ENCODE peak calls at places on chromosome 21, in four cellular contexts. N is Karpas-422, T is left ventricle myocardium inferior, X is heart right ventricle. O is an unnamed sample.

GRCh38 chr21:46097826-46098286 is at the start of gene COL6A2:
- DNase-seq in N (no peak), X (peak; percentile 64), T (peak; percentile 75), O (peak; percentile 80)

GRCh38 chr21:28899744-28900143 is 92.9 kb downstream of the LTN1 start:
- DNase-seq in N (no peak), X (no peak), T (no peak), O (no peak)

GRCh38 chr21:16535100-16535418 is 805.3 kb downstream of the USP25 start:
- DNase-seq in N (no peak), X (peak; percentile 85), T (peak; percentile 79), O (peak; percentile 80)

GRCh38 chr21:33384851-33385331 is 18.3 kb upstream of the IFNGR2 start:
- DNase-seq in N (no peak), T (no peak), X (no peak), O (no peak)

GRCh38 chr21:14560139-14560538 is 14.0 kb upstream of the SAMSN1 start:
- DNase-seq in T (no peak), X (no peak), N (no peak), O (no peak)

GRCh38 chr21:17819878-17820232 is 699 bp upstream of the C21orf91 start:
- DNase-seq in N (peak; percentile 84), X (no peak), T (no peak), O (no peak)

GRCh38 chr21:14614287-14614686 is 68.2 kb upstream of the SAMSN1 start:
- DNase-seq in X (no peak), T (no peak), N (no peak), O (no peak)

GRCh38 chr21:15732290-15732995 is 2.7 kb downstream of the USP25 start:
- DNase-seq in T (no peak), X (no peak), N (peak; percentile 90), O (no peak)

GRCh38 chr21:27333091-27333490 is 366.2 kb upstream of the ADAMTS5 start:
- DNase-seq in N (no peak), T (no peak), X (no peak), O (no peak)

GRCh38 chr21:27564684-27565280 is 597.9 kb upstream of the ADAMTS5 start:
- DNase-seq in N (peak; percentile 70), T (peak; percentile 23), X (peak; percentile 43), O (no peak)

GRCh38 chr21:31566611-31567010 is 92.9 kb upstream of the SOD1 start:
- DNase-seq in X (no peak), N (no peak), T (no peak), O (no peak)

DNA sequence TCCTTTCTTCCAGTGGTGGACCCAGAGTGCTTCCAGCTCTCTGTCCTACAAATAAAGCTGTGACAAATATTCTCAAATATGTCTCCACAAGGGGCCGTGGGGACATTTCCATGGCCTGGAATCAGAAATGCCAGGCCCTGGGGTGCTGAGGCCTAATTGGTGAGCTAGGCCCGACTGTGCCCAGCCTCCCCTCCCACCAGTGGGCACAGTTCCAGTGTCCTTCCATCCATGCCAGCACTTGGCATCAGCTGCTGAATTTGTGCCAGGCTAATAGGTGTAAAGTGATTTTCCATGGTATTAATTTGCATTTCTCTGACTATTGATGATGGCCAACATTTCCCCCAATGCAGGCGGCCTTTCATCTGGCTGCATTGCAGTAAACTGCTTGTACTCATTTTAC is 48.5 kb upstream of the B3GALT5 start:
- DNase-seq in X (peak; percentile 62), N (no peak), T (peak; percentile 42), O (no peak)
- H3K27ac ChIP-seq in X (no peak overlapping the region), N (no peak overlapping the region), T (peak overlapping the region; percentile 63), O (no peak overlapping the region)

DNA sequence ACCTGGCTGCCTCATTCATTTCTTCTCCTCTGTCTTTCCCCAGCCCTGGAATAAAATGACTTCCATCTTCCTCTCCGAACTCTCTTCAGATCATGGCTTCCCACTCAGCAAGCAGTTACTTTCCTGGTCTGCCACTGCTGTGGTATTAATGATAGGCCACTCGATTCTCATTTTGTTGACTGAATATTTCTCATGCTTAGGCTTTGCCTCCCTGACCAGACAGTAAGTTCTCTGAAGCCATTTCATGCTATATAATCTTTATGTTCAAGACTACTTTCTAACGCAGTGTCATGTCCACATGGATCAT is 20.7 kb downstream of the RUNX1 start:
- DNase-seq in T (no peak), X (no peak), N (no peak), O (no peak)
- H3K27ac ChIP-seq in T (no peak overlapping the region), X (no peak overlapping the region), N (peak overlapping the region; percentile 82), O (no peak overlapping the region)

DNA sequence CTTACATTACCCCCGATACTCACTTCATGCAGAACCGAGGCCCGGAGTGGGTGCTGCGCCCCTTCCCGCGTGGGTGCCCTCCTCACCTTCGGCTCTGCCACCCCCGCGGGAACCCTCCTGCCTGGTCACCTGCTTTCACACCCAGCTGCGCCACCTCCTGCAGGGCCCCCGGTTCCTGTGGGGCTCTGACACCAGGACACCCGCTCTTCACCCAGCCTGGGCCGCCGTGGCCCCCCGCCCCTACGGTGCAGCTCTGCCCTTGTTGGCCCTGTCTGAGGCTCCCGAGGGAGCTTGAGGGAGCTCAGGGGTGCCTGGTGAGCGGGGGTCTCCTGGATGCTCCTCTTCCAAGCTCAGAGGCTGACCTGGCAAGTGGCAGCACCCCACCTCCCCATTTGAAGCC is 19.0 kb downstream of the RRP1 start:
- DNase-seq in X (no peak), N (peak; percentile 61), T (no peak), O (no peak)
- H3K27ac ChIP-seq in X (no peak overlapping the region), N (peak overlapping the region; percentile 80), T (no peak overlapping the region), O (no peak overlapping the region)

DNA sequence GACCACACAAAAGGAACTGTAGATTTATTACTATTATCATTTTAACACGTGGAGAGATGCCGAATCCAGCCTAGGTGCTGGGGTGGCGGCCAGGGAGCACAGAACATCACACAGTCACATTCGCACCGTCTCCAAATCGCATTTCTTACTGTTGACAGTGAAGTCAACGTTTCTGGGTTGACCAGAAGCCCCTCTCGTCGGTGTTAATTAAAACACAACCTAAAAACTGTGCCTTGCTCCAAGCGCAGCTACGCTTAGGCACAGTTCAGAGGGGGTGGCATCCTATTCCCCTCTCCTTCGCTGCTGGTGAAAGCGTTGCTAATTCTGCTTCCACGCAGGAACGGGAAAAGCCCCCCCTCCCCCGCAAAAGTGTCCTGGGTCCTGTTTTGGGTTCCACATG is 4.1 kb downstream of the RIPK4 start:
- DNase-seq in T (no peak), N (no peak), X (no peak), O (no peak)
- H3K27ac ChIP-seq in T (no peak overlapping the region), N (no peak overlapping the region), X (no peak overlapping the region), O (no peak overlapping the region)

O was measured in coronary artery.